ENCODE peak calls at places on chromosomes 13 and 19, in six cellular contexts. K is body of pancreas, D is psoas muscle, Y is AG10803, J is AG09319, C is WTC11. I is an unnamed sample.

GRCh38 chr13:65597839-65598818 is 1632.0 kb downstream of the PCDH9 start:
- DNase-seq in K (no peak), D (no peak), Y (peak; percentile 90), J (no peak), C (no peak), I (no peak)

GRCh38 chr19:12513531-12514061 is 29.0 kb upstream of the ZNF709 start:
- DNase-seq in K (peak; percentile 44), D (no peak), Y (no peak), J (no peak), C (peak; percentile 75), I (no peak)

GRCh38 chr13:111943229-111943795 is 123.6 kb upstream of the SOX1 start:
- DNase-seq in K (no peak), D (no peak), Y (no peak), J (no peak), C (no peak), I (peak; percentile 38)

GRCh38 chr13:67318398-67318797 is 88.3 kb upstream of the PCDH9 start:
- DNase-seq in K (no peak), D (no peak), Y (no peak), J (no peak), C (no peak), I (no peak)

GRCh38 chr19:50325310-50326100 is 3.7 kb downstream of the KCNC3 start:
- DNase-seq in K (peak; percentile 80), D (peak; percentile 70), Y (peak; percentile 16), J (no peak), C (peak; percentile 97), I (no peak)

GRCh38 chr13:89514534-89515312 is 1832.8 kb upstream of the MIR17HG start:
- DNase-seq in K (peak; percentile 14), D (no peak), Y (no peak), J (no peak), C (peak; percentile 20), I (no peak)

GRCh38 chr19:7670150-7670784 is 1.4 kb downstream of the RETN start:
- DNase-seq in K (no peak), D (no peak), Y (no peak), J (no peak), C (peak; percentile 49), I (no peak)

GRCh38 chr13:85650613-85651012 is 148.6 kb downstream of the SLITRK6 start:
- DNase-seq in K (no peak), D (no peak), Y (no peak), J (no peak), C (no peak), I (no peak)

GRCh38 chr19:35715981-35716734 is 1.6 kb upstream of the KMT2B start:
- DNase-seq in K (peak; percentile 67), D (peak; percentile 69), Y (peak; percentile 36), J (no peak), C (no peak), I (peak; percentile 94)

GRCh38 chr19:6476896-6477431 is 4.6 kb downstream of the DENND1C start:
- DNase-seq in K (no peak), D (no peak), Y (no peak), J (no peak), C (no peak), I (no peak)

GRCh38 chr19:47228937-47229673 is 1.9 kb downstream of the BBC3 start:
- DNase-seq in K (no peak), D (no peak), Y (peak; percentile 57), J (no peak), C (no peak), I (no peak)

GRCh38 chr19:47225746-47226425 is 5.1 kb downstream of the BBC3 start:
- DNase-seq in K (peak; percentile 89), D (peak; percentile 89), Y (peak; percentile 87), J (peak; percentile 78), C (peak; percentile 84), I (no peak)

GRCh38 chr19:47227347-47228167 is 3.4 kb downstream of the BBC3 start:
- DNase-seq in K (peak; percentile 90), D (peak; percentile 93), Y (peak; percentile 97), J (peak; percentile 93), C (peak; percentile 97), I (no peak)

GRCh38 chr19:47228168-47228936 is 2.6 kb downstream of the BBC3 start:
- DNase-seq in K (peak; percentile 49), D (peak; percentile 60), Y (peak; percentile 48), J (no peak), C (peak; percentile 54), I (no peak)

GRCh38 chr19:47226426-47227346 is 4.3 kb downstream of the BBC3 start:
- DNase-seq in K (peak; percentile 81), D (peak; percentile 88), Y (peak; percentile 93), J (peak; percentile 67), C (no peak), I (no peak)
- TF ChIP-seq CTCF in K (no peak), D (no peak), Y (peak; percentile 7), J (no peak), C (no peak), I (peak; percentile 19)

GRCh38 chr19:18894254-18895037 is 1.5 kb downstream of the CERS1 start:
- DNase-seq in K (peak; percentile 41), D (no peak), Y (no peak), J (no peak), C (peak; percentile 58), I (no peak)

GRCh38 chr19:18893573-18894253 is 2.2 kb downstream of the CERS1 start:
- DNase-seq in K (no peak), D (no peak), Y (no peak), J (no peak), C (no peak), I (no peak)

GRCh38 chr19:18896421-18896841 is 473 bp upstream of the CERS1 start:
- DNase-seq in K (no peak), D (no peak), Y (no peak), J (no peak), C (peak; percentile 25), I (no peak)

GRCh38 chr19:18895828-18896341 is at the start of gene CERS1:
- DNase-seq in K (no peak), D (no peak), Y (no peak), J (no peak), C (peak; percentile 48), I (no peak)

GRCh38 chr19:18895038-18895827 is 725 bp downstream of the CERS1 start:
- DNase-seq in K (peak; percentile 48), D (peak; percentile 57), Y (peak; percentile 13), J (no peak), C (peak; percentile 78), I (no peak)
- TF ChIP-seq CTCF in K (no peak), D (peak; percentile 52), Y (peak; percentile 21), J (peak; percentile 42), C (peak; percentile 15), I (peak; percentile 79)

DNA sequence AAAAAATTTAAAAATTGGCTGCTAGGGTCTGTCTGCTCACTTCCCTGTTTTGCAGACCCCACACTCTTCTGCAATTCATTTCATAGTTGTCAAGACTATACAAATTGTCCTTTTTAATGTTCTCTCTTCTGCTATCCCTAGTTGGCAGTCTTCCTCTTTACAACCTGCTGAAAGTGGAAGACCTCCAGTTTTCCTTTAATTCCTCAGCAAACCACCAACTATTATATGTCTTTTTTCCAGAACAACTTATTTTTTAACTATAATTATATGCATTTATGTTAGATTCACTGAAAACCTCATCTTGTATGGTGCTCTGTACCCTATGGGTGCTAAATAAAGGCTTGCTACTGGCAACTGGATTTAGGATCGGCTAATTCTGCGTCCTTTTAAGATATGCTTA is 1.1 kb upstream of the PHF11 start:
- DNase-seq in K (no peak), D (no peak), Y (no peak), J (no peak), C (no peak), I (no peak)
- TF ChIP-seq CTCF in K (no peak), D (no peak), Y (no peak), J (no peak), C (no peak), I (peak; percentile 25)

GRCh38 chr13:97028441-97029299 is 34.4 kb upstream of the OXGR1 start:
- DNase-seq in K (peak; percentile 68), D (peak; percentile 48), Y (peak; percentile 41), J (no peak), C (peak; percentile 58), I (no peak)

GRCh38 chr13:97026759-97027555 is 32.7 kb upstream of the OXGR1 start:
- DNase-seq in K (no peak), D (no peak), Y (no peak), J (no peak), C (no peak), I (no peak)

GRCh38 chr13:97030705-97031452 is 36.6 kb upstream of the OXGR1 start:
- DNase-seq in K (no peak), D (no peak), Y (peak; percentile 54), J (no peak), C (no peak), I (no peak)
- TF ChIP-seq CTCF in K (no peak), D (no peak), Y (peak; percentile 44), J (peak; percentile 23), C (no peak), I (peak; percentile 80)

GRCh38 chr19:46621191-46622117 is 3.4 kb downstream of the PTGIR start:
- DNase-seq in K (no peak), D (no peak), Y (no peak), J (no peak), C (peak; percentile 47), I (no peak)
- TF ChIP-seq CTCF in K (no peak), D (no peak), Y (no peak), J (no peak), C (no peak), I (peak; percentile 27)

GRCh38 chr19:41431426-41432386 is 4.5 kb upstream of the B3GNT8 start:
- DNase-seq in K (peak; percentile 53), D (peak; percentile 59), Y (peak; percentile 54), J (no peak), C (no peak), I (no peak)
- TF ChIP-seq CTCF in K (no peak), D (peak; percentile 40), Y (peak; percentile 49), J (peak; percentile 24), C (no peak), I (peak; percentile 66)

DNA sequence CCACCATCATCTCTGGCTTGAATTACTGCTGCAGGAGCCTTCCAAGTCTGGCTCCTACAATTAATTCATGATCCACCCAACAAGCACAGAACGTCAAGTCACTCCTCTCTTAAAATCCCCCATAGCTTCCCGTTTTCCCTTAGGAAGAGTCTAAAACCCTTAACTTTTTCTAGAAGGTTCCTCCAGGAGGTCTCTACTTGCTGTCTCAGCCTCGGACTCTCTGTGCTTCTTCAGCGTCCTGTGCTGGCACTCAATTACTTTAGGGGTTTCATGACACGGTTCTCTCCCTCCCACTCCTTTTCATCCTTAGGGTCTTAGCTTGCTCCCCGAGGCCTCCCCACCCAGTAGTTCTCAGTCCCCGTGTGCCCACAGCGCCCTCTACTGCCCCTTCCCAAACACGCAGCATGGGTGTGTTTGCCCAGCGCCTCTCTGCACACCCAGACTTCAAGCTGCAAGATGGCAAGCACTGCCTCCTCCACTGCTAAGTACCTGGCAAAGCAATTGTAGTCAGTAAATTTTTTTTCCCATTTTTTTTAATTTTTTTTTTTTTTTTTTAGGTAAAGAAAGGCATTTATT is 25.8 kb upstream of the MAP3K10 start:
- DNase-seq in K (peak; percentile 34), D (peak; percentile 42), Y (peak; percentile 29), J (no peak), C (peak; percentile 90), I (no peak)
- TF ChIP-seq CTCF in K (no peak), D (no peak), Y (peak; percentile 79), J (peak; percentile 72), C (peak; percentile 79), I (peak; percentile 76)

DNA sequence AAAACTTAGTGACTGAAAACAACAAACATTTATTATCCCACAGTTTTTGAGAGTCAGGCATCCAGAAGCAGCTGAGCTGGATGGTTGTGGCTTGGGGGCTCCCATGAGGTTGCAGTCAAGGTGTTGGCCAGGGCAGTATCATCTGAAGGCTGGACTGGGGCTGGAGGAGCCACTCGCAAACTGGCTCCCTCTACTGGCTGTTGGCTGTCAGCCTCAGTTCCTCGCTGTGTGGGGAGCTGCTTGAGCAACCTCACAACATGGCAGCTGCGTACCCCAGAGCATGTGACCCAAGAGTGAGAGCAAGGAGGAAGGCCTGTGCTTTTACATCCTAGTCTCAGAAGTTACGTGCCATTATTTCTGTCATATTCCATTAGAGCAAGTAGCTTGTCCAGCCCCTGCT is 9.7 kb downstream of the YJU2 start:
- DNase-seq in K (no peak), D (no peak), Y (no peak), J (no peak), C (no peak), I (no peak)
- TF ChIP-seq CTCF in K (no peak), D (no peak), Y (no peak), J (no peak), C (no peak), I (peak; percentile 36)

I was measured in chondrocyte.